ENCODE peak calls at places on chromosomes 4 and X, in six cellular contexts. One of them, this sample, is unnamed.
A peak's percentile ranks its signal among the peaks of the same experiment; 100 is the strongest.

GRCh38 chrX:16552546-16552945 is 97.4 kb upstream of the S100G start:
- DNase-seq in PC-3: peak; percentile 82
- DNase-seq in MM.1S: no peak
- DNase-seq in GM23338: no peak
- DNase-seq in HCT116: no peak
- DNase-seq in hepatocyte: no peak
- DNase-seq in this sample: no peak

GRCh38 chr4:155582971-155583437 is 83.6 kb upstream of the GUCY1A1 start:
- DNase-seq in GM23338: no peak
- DNase-seq in PC-3: peak; percentile 46
- DNase-seq in HCT116: no peak
- DNase-seq in hepatocyte: no peak
- DNase-seq in MM.1S: no peak
- DNase-seq in this sample: no peak

GRCh38 chr4:181503800-181504364 is 739.3 kb upstream of the TENM3 start:
- DNase-seq in GM23338: peak; percentile 51
- DNase-seq in MM.1S: no peak
- DNase-seq in hepatocyte: no peak
- DNase-seq in PC-3: no peak
- DNase-seq in HCT116: no peak
- DNase-seq in this sample: no peak

GRCh38 chrX:96611619-96612362 is 72.9 kb upstream of the DIAPH2 start:
- DNase-seq in GM23338: no peak
- DNase-seq in hepatocyte: no peak
- DNase-seq in MM.1S: no peak
- DNase-seq in HCT116: no peak
- DNase-seq in PC-3: no peak
- DNase-seq in this sample: peak; percentile 18

GRCh38 chr4:99117876-99118693 is 26.0 kb downstream of the ADH4 start:
- DNase-seq in HCT116: no peak
- DNase-seq in GM23338: peak; percentile 34
- DNase-seq in PC-3: peak; percentile 51
- DNase-seq in hepatocyte: peak; percentile 22
- DNase-seq in MM.1S: peak; percentile 33
- DNase-seq in this sample: no peak

GRCh38 chr4:169283114-169283509 is 12.4 kb upstream of the SH3RF1 start:
- DNase-seq in GM23338: no peak
- DNase-seq in MM.1S: no peak
- DNase-seq in PC-3: peak; percentile 89
- DNase-seq in hepatocyte: no peak
- DNase-seq in HCT116: no peak
- DNase-seq in this sample: no peak

GRCh38 chrX:20363003-20363674 is 96.4 kb upstream of the RPS6KA3 start:
- DNase-seq in GM23338: no peak
- DNase-seq in MM.1S: no peak
- DNase-seq in PC-3: no peak
- DNase-seq in hepatocyte: peak; percentile 23
- DNase-seq in HCT116: no peak
- DNase-seq in this sample: no peak

GRCh38 chr4:8319731-8320385 is 50.3 kb downstream of the HTRA3 start:
- DNase-seq in hepatocyte: no peak
- DNase-seq in PC-3: no peak
- DNase-seq in HCT116: no peak
- DNase-seq in GM23338: no peak
- DNase-seq in MM.1S: no peak
- DNase-seq in this sample: no peak

GRCh38 chr4:6749340-6750171 is 33.0 kb upstream of the KIAA0232 start:
- DNase-seq in GM23338: no peak
- DNase-seq in HCT116: peak; percentile 36
- DNase-seq in hepatocyte: peak; percentile 88
- DNase-seq in MM.1S: no peak
- DNase-seq in PC-3: peak; percentile 76
- DNase-seq in this sample: no peak

GRCh38 chr4:113103556-113103955 is 54.1 kb downstream of the ANK2 start:
- DNase-seq in MM.1S: no peak
- DNase-seq in GM23338: no peak
- DNase-seq in hepatocyte: no peak
- DNase-seq in HCT116: no peak
- DNase-seq in PC-3: peak; percentile 30
- DNase-seq in this sample: no peak

GRCh38 chr4:1297023-1297395 is 7.3 kb downstream of the MAEA start:
- DNase-seq in PC-3: no peak
- DNase-seq in MM.1S: no peak
- DNase-seq in GM23338: no peak
- DNase-seq in HCT116: no peak
- DNase-seq in hepatocyte: no peak
- DNase-seq in this sample: no peak

GRCh38 chr4:94623507-94623906 is 134.2 kb upstream of the BMPR1B start:
- DNase-seq in hepatocyte: no peak
- DNase-seq in GM23338: no peak
- DNase-seq in MM.1S: no peak
- DNase-seq in HCT116: no peak
- DNase-seq in PC-3: no peak
- DNase-seq in this sample: no peak

GRCh38 chrX:50081282-50081955 is 119.4 kb downstream of the AKAP4 start:
- DNase-seq in hepatocyte: peak; percentile 37
- DNase-seq in PC-3: peak; percentile 46
- DNase-seq in HCT116: no peak
- DNase-seq in MM.1S: no peak
- DNase-seq in GM23338: peak; percentile 43
- DNase-seq in this sample: peak; percentile 50

GRCh38 chr4:109077486-109077885 is 225.0 kb downstream of the COL25A1 start:
- DNase-seq in MM.1S: no peak
- DNase-seq in HCT116: no peak
- DNase-seq in GM23338: no peak
- DNase-seq in hepatocyte: no peak
- DNase-seq in PC-3: no peak
- DNase-seq in this sample: no peak

GRCh38 chrX:18537068-18537467 is 111.7 kb downstream of the CDKL5 start:
- DNase-seq in PC-3: no peak
- DNase-seq in hepatocyte: no peak
- DNase-seq in GM23338: no peak
- DNase-seq in MM.1S: no peak
- DNase-seq in HCT116: no peak
- DNase-seq in this sample: no peak

GRCh38 chrX:5236096-5236495 is 992.6 kb downstream of the NLGN4X start:
- DNase-seq in HCT116: no peak
- DNase-seq in hepatocyte: peak; percentile 12
- DNase-seq in GM23338: peak; percentile 39
- DNase-seq in PC-3: peak; percentile 58
- DNase-seq in MM.1S: peak; percentile 74
- DNase-seq in this sample: peak; percentile 44

GRCh38 chrX:134186362-134187121 is 50.4 kb upstream of the CCDC160 start:
- DNase-seq in GM23338: no peak
- DNase-seq in hepatocyte: no peak
- DNase-seq in HCT116: no peak
- DNase-seq in MM.1S: peak; percentile 87
- DNase-seq in PC-3: peak; percentile 60
- DNase-seq in this sample: peak; percentile 16
- TF ChIP-seq EZH2phosphoT487 in GM23338: no peak
- TF ChIP-seq EZH2phosphoT487 in hepatocyte: no peak
- TF ChIP-seq EZH2phosphoT487 in HCT116: no peak
- TF ChIP-seq EZH2phosphoT487 in MM.1S: no peak
- TF ChIP-seq EZH2phosphoT487 in PC-3: no peak
- TF ChIP-seq EZH2phosphoT487 in this sample: no peak

DNA sequence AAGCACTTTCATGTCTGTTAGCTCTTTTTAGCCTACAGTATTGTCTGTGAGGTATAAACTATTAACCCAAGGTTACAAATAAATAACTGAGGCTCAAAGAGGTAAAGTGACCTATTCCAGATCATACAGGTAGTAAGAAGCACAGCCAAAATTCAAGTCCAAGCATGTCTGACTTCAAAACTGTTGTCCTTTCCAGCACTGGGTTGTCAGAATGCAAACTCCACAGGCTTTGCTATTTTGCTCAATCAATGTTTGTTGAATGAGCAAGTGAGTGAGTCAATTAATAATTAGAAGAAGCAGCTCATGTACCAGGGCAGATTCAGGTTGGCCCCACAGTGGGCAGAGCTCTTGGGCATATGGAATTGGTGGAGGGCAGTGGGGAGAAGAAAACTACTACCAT is 134.1 kb upstream of the ARHGEF9 start:
- DNase-seq in MM.1S: no peak
- DNase-seq in PC-3: no peak
- DNase-seq in hepatocyte: no peak
- DNase-seq in HCT116: no peak
- DNase-seq in GM23338: no peak
- DNase-seq in this sample: no peak
- TF ChIP-seq EZH2 in MM.1S: no peak
- TF ChIP-seq EZH2 in PC-3: no peak
- TF ChIP-seq EZH2 in hepatocyte: no peak
- TF ChIP-seq EZH2 in HCT116: no peak
- TF ChIP-seq EZH2 in GM23338: no peak
- TF ChIP-seq EZH2 in this sample: no peak

DNA sequence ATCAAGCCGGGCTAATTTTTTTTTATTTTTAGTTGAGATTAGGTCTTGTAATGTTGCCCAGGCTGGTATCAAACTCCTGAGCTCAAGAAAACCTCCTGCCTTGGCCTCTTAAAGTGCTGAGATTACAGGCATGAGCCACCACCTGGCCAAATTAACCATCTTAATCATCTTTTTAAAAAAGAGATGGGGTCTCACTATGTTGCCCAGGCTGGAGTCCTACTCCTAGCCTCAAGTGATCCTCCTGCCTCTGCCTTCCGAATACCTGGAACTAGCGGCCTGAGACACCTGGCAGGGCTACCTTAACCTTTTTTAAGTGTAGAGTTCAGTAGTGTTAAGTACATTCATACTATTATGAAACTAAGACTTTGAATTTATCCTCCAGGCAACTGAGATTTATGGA is 1.7 kb upstream of the RPS3A start:
- DNase-seq in GM23338: no peak
- DNase-seq in PC-3: no peak
- DNase-seq in hepatocyte: no peak
- DNase-seq in MM.1S: no peak
- DNase-seq in HCT116: no peak
- DNase-seq in this sample: no peak
- H2AFZ ChIP-seq in GM23338: no peak overlapping the region
- H2AFZ ChIP-seq in PC-3: no peak overlapping the region
- H2AFZ ChIP-seq in hepatocyte: no peak overlapping the region
- H2AFZ ChIP-seq in MM.1S: no peak overlapping the region
- H2AFZ ChIP-seq in HCT116: no peak overlapping the region
- H2AFZ ChIP-seq in this sample: no peak overlapping the region

GRCh38 chr4:23169598-23170311 is 477.0 kb downstream of the GBA3 start:
- DNase-seq in hepatocyte: no peak
- DNase-seq in GM23338: no peak
- DNase-seq in PC-3: no peak
- DNase-seq in HCT116: no peak
- DNase-seq in MM.1S: no peak
- DNase-seq in this sample: no peak
- TF ChIP-seq EZH2phosphoT487 in hepatocyte: no peak
- TF ChIP-seq EZH2phosphoT487 in GM23338: no peak
- TF ChIP-seq EZH2phosphoT487 in PC-3: no peak
- TF ChIP-seq EZH2phosphoT487 in HCT116: no peak
- TF ChIP-seq EZH2phosphoT487 in MM.1S: no peak
- TF ChIP-seq EZH2phosphoT487 in this sample: no peak

DNA sequence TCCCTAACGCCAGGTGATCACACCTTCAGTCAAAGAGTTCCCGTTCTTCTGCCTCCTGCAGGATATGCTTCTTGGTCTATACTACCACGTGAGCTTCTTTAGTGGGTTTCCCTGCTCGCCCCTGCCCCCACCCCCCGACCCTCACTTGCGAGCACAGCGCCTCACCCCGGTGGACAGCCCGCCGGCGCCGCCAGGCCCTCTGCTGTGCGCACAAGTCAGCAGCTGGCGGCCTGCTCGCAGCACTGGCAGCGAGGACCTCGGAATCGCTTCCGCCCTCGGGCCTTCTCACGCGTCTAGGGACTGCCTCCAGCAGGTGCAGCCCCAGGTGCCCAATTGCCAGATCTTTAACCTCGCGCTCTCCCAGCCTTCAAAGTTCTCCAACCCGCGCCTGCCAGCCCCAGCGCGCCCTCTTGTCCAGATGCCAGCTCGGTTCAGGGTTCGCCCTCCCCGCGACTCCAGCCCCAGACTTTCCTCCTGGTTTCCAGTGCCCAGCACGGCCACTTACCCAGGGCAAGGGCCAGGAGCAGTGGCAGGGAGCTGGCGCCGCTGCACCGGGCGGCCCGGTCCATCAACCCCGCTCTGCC is 474 bp downstream of the BTC start:
- DNase-seq in HCT116: no peak
- DNase-seq in GM23338: peak; percentile 91
- DNase-seq in hepatocyte: peak; percentile 69
- DNase-seq in PC-3: peak; percentile 63
- DNase-seq in MM.1S: peak; percentile 96
- DNase-seq in this sample: peak; percentile 63
- TF ChIP-seq EZH2 in HCT116: no peak
- TF ChIP-seq EZH2 in GM23338: no peak
- TF ChIP-seq EZH2 in hepatocyte: no peak
- TF ChIP-seq EZH2 in PC-3: no peak
- TF ChIP-seq EZH2 in MM.1S: no peak
- TF ChIP-seq EZH2 in this sample: no peak

DNA sequence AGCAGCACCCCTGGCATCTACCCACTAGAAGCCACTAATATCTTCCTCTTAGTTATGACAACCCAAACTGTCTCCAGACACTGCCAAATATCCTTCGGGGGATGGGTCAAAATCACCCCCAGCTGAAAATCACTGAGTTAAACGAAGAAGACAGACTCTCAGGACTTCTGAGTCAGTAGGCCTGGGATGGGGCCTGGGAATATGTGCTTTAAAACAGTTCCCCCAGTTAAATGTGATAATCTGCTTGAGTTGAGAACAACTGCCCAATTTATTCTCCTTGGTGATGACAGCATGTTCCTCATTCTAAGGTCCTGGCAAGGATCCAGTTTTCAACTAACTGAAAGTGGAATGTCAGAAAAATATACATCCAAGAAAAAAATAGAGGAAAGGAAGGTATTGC is 52.4 kb downstream of the CBLL2 start:
- DNase-seq in PC-3: no peak
- DNase-seq in hepatocyte: no peak
- DNase-seq in HCT116: no peak
- DNase-seq in GM23338: no peak
- DNase-seq in MM.1S: no peak
- DNase-seq in this sample: no peak
- H2AFZ ChIP-seq in PC-3: no peak overlapping the region
- H2AFZ ChIP-seq in hepatocyte: no peak overlapping the region
- H2AFZ ChIP-seq in HCT116: no peak overlapping the region
- H2AFZ ChIP-seq in GM23338: no peak overlapping the region
- H2AFZ ChIP-seq in MM.1S: no peak overlapping the region
- H2AFZ ChIP-seq in this sample: peak overlapping the region; percentile 5

DNA sequence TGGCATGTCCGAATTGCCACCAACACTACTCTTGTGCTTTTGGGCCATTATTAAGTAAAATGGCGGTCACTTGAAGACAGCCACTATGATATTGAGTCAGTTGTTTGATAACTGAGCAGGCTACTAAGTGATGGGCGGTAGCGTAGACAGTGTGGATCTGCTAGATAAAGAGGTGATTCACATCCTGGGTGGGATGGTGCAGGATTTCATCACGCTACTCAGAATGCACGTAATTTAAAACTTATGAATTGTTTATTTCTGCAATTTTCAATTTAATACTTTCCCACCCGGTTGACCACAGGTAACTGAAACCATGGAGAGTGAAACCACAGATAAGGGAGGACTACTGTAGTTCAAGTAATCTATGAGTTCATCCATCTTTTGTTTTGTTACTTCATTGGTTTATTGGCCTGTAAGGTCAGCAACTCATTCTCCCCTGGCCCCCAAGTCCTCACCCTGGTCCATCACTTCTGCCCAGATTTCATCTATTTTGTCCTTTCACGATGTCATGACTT is 2.9 kb downstream of the ARAF start:
- DNase-seq in GM23338: no peak
- DNase-seq in hepatocyte: no peak
- DNase-seq in MM.1S: no peak
- DNase-seq in HCT116: no peak
- DNase-seq in PC-3: peak; percentile 51
- DNase-seq in this sample: no peak
- TF ChIP-seq EZH2phosphoT487 in GM23338: no peak
- TF ChIP-seq EZH2phosphoT487 in hepatocyte: no peak
- TF ChIP-seq EZH2phosphoT487 in MM.1S: no peak
- TF ChIP-seq EZH2phosphoT487 in HCT116: no peak
- TF ChIP-seq EZH2phosphoT487 in PC-3: no peak
- TF ChIP-seq EZH2phosphoT487 in this sample: no peak